ENCODE peak calls at places on chromosomes 11 and 22, in seven cellular contexts. One of them, this sample, is unnamed.

GRCh38 chr11:102276302-102277182 is 40.7 kb upstream of the BIRC3 start:
- DNase-seq in endothelial cell of umbilical vein: peak; percentile 51
- DNase-seq in breast epithelium: no peak
- DNase-seq in K562: no peak
- DNase-seq in H1: no peak
- DNase-seq in sigmoid colon: no peak
- DNase-seq in GM12892: no peak
- DNase-seq in this sample: no peak

GRCh38 chr11:133082851-133083488 is 449.3 kb downstream of the OPCML start:
- DNase-seq in GM12892: peak; percentile 79
- DNase-seq in sigmoid colon: no peak
- DNase-seq in endothelial cell of umbilical vein: peak; percentile 45
- DNase-seq in K562: peak; percentile 68
- DNase-seq in breast epithelium: no peak
- DNase-seq in H1: no peak
- DNase-seq in this sample: peak; percentile 64

GRCh38 chr11:132361011-132361550 is 990.7 kb downstream of the NTM start:
- DNase-seq in breast epithelium: no peak
- DNase-seq in H1: no peak
- DNase-seq in endothelial cell of umbilical vein: no peak
- DNase-seq in sigmoid colon: no peak
- DNase-seq in K562: no peak
- DNase-seq in GM12892: no peak
- DNase-seq in this sample: no peak

GRCh38 chr11:102669664-102670063 is 35.9 kb downstream of the MMP27 start:
- DNase-seq in sigmoid colon: no peak
- DNase-seq in GM12892: no peak
- DNase-seq in endothelial cell of umbilical vein: no peak
- DNase-seq in H1: no peak
- DNase-seq in K562: no peak
- DNase-seq in breast epithelium: no peak
- DNase-seq in this sample: no peak

GRCh38 chr11:38384568-38384967 is 1786.5 kb upstream of the RAG2 start:
- DNase-seq in sigmoid colon: no peak
- DNase-seq in breast epithelium: no peak
- DNase-seq in K562: no peak
- DNase-seq in H1: no peak
- DNase-seq in GM12892: no peak
- DNase-seq in endothelial cell of umbilical vein: no peak
- DNase-seq in this sample: no peak

GRCh38 chr11:14809466-14809865 is 82.6 kb downstream of the CYP2R1 start:
- DNase-seq in H1: no peak
- DNase-seq in breast epithelium: no peak
- DNase-seq in sigmoid colon: no peak
- DNase-seq in endothelial cell of umbilical vein: no peak
- DNase-seq in GM12892: no peak
- DNase-seq in K562: no peak
- DNase-seq in this sample: no peak

GRCh38 chr11:61917357-61918109 is at the start of gene RAB3IL1:
- DNase-seq in breast epithelium: no peak
- DNase-seq in H1: no peak
- DNase-seq in sigmoid colon: peak; percentile 87
- DNase-seq in GM12892: peak; percentile 37
- DNase-seq in K562: peak; percentile 82
- DNase-seq in endothelial cell of umbilical vein: peak; percentile 20
- DNase-seq in this sample: peak; percentile 55

GRCh38 chr11:69914286-69915150 is 95.3 kb upstream of the FGF3 start:
- DNase-seq in sigmoid colon: peak; percentile 53
- DNase-seq in K562: no peak
- DNase-seq in breast epithelium: peak; percentile 88
- DNase-seq in GM12892: no peak
- DNase-seq in endothelial cell of umbilical vein: no peak
- DNase-seq in H1: no peak
- DNase-seq in this sample: peak; percentile 13

GRCh38 chr11:131511794-131512193 is 141.4 kb downstream of the NTM start:
- DNase-seq in endothelial cell of umbilical vein: no peak
- DNase-seq in H1: peak; percentile 25
- DNase-seq in K562: peak; percentile 30
- DNase-seq in sigmoid colon: no peak
- DNase-seq in GM12892: peak; percentile 15
- DNase-seq in breast epithelium: no peak
- DNase-seq in this sample: peak; percentile 42

GRCh38 chr11:1773711-1774550 is 10.2 kb upstream of the CTSD start:
- DNase-seq in endothelial cell of umbilical vein: no peak
- DNase-seq in GM12892: no peak
- DNase-seq in sigmoid colon: peak; percentile 54
- DNase-seq in K562: no peak
- DNase-seq in H1: no peak
- DNase-seq in breast epithelium: no peak
- DNase-seq in this sample: no peak

GRCh38 chr22:40417881-40418280 is 47.5 kb downstream of the SGSM3 start:
- DNase-seq in endothelial cell of umbilical vein: no peak
- DNase-seq in K562: no peak
- DNase-seq in GM12892: no peak
- DNase-seq in breast epithelium: no peak
- DNase-seq in sigmoid colon: no peak
- DNase-seq in H1: no peak
- DNase-seq in this sample: no peak
- TF ChIP-seq POLR2AphosphoS5 in endothelial cell of umbilical vein: no peak
- TF ChIP-seq POLR2AphosphoS5 in K562: no peak
- TF ChIP-seq POLR2AphosphoS5 in GM12892: no peak
- TF ChIP-seq POLR2AphosphoS5 in breast epithelium: no peak
- TF ChIP-seq POLR2AphosphoS5 in sigmoid colon: no peak
- TF ChIP-seq POLR2AphosphoS5 in H1: no peak
- TF ChIP-seq POLR2AphosphoS5 in this sample: no peak

DNA sequence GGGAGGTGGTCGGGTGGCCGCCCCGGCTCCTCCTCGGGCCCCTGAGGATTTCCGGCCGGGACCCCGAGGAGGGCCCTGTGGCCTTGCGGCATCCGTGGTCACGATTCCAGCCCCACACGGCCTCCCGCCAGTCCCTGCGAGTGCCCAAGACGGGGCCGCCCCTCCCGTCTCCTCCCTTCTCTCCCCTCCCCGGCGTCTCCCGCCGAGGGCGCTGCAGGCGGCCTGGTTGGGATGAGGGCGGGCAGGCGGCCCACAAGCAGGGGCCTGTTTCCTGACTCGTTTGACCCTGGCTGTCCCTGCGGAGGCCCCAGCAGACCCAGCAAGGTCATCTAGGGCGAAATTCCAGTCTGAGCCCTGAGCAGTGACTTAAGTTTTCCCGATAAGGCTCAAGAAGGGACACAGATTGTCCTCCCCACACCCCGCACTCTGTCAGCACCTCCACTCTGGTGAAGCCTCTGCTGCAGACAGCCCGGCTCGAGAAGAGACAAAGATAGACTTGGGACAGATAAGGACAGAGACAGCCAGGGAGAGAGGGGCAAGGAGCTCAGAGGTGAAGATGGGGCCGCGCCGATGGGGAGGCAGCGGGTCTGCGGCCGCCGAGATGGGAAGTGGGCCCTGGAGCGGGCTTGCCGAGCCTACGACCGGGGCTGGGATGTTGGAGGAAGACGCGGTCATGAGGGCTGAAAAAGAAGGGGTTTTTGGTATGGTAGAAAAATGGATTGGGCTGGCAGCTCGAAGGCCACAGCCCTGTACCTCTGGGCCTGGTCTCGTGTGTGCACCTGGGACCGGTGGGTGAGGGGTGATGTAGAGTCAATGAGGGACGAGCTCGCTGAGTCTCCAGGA is 95.0 kb downstream of the SWAP70 start:
- DNase-seq in breast epithelium: peak; percentile 72
- DNase-seq in endothelial cell of umbilical vein: peak; percentile 92
- DNase-seq in GM12892: peak; percentile 56
- DNase-seq in K562: peak; percentile 78
- DNase-seq in H1: no peak
- DNase-seq in sigmoid colon: peak; percentile 89
- DNase-seq in this sample: peak; percentile 75
- TF ChIP-seq POLR2AphosphoS5 in breast epithelium: peak; percentile 59
- TF ChIP-seq POLR2AphosphoS5 in endothelial cell of umbilical vein: peak; percentile 76
- TF ChIP-seq POLR2AphosphoS5 in GM12892: no peak
- TF ChIP-seq POLR2AphosphoS5 in K562: no peak
- TF ChIP-seq POLR2AphosphoS5 in H1: no peak
- TF ChIP-seq POLR2AphosphoS5 in sigmoid colon: no peak
- TF ChIP-seq POLR2AphosphoS5 in this sample: no peak

GRCh38 chr11:71995726-71996291 is 2.9 kb upstream of the IL18BP start:
- DNase-seq in GM12892: no peak
- DNase-seq in H1: no peak
- DNase-seq in K562: peak; percentile 93
- DNase-seq in breast epithelium: no peak
- DNase-seq in endothelial cell of umbilical vein: no peak
- DNase-seq in sigmoid colon: no peak
- DNase-seq in this sample: no peak

GRCh38 chr11:71996517-71996916 is 2.2 kb upstream of the IL18BP start:
- DNase-seq in breast epithelium: no peak
- DNase-seq in endothelial cell of umbilical vein: no peak
- DNase-seq in sigmoid colon: no peak
- DNase-seq in GM12892: no peak
- DNase-seq in H1: no peak
- DNase-seq in K562: no peak
- DNase-seq in this sample: no peak

GRCh38 chr11:71998061-71998460 is 648 bp upstream of the IL18BP start:
- DNase-seq in breast epithelium: no peak
- DNase-seq in GM12892: no peak
- DNase-seq in H1: no peak
- DNase-seq in endothelial cell of umbilical vein: no peak
- DNase-seq in sigmoid colon: no peak
- DNase-seq in K562: no peak
- DNase-seq in this sample: no peak

GRCh38 chr11:71997594-71997993 is 1.1 kb upstream of the IL18BP start:
- DNase-seq in H1: no peak
- DNase-seq in sigmoid colon: no peak
- DNase-seq in K562: no peak
- DNase-seq in GM12892: no peak
- DNase-seq in breast epithelium: no peak
- DNase-seq in endothelial cell of umbilical vein: no peak
- DNase-seq in this sample: no peak

GRCh38 chr11:71996946-71997345 is 1.8 kb upstream of the IL18BP start:
- DNase-seq in H1: no peak
- DNase-seq in sigmoid colon: peak; percentile 68
- DNase-seq in breast epithelium: no peak
- DNase-seq in GM12892: no peak
- DNase-seq in K562: no peak
- DNase-seq in endothelial cell of umbilical vein: no peak
- DNase-seq in this sample: peak; percentile 30
- TF ChIP-seq POLR2AphosphoS5 in H1: no peak
- TF ChIP-seq POLR2AphosphoS5 in sigmoid colon: no peak
- TF ChIP-seq POLR2AphosphoS5 in breast epithelium: no peak
- TF ChIP-seq POLR2AphosphoS5 in GM12892: no peak
- TF ChIP-seq POLR2AphosphoS5 in K562: no peak
- TF ChIP-seq POLR2AphosphoS5 in endothelial cell of umbilical vein: no peak
- TF ChIP-seq POLR2AphosphoS5 in this sample: no peak

GRCh38 chr11:18705651-18706281 is 7.2 kb downstream of the TMEM86A start:
- DNase-seq in endothelial cell of umbilical vein: peak; percentile 13
- DNase-seq in H1: no peak
- DNase-seq in sigmoid colon: peak; percentile 80
- DNase-seq in K562: no peak
- DNase-seq in breast epithelium: no peak
- DNase-seq in GM12892: no peak
- DNase-seq in this sample: peak; percentile 37
- TF ChIP-seq POLR2AphosphoS5 in endothelial cell of umbilical vein: no peak
- TF ChIP-seq POLR2AphosphoS5 in H1: no peak
- TF ChIP-seq POLR2AphosphoS5 in sigmoid colon: no peak
- TF ChIP-seq POLR2AphosphoS5 in K562: no peak
- TF ChIP-seq POLR2AphosphoS5 in breast epithelium: peak; percentile 23
- TF ChIP-seq POLR2AphosphoS5 in GM12892: no peak
- TF ChIP-seq POLR2AphosphoS5 in this sample: no peak

GRCh38 chr11:111841370-111842053 is 29.9 kb downstream of the ALG9 start:
- DNase-seq in sigmoid colon: peak; percentile 94
- DNase-seq in GM12892: peak; percentile 23
- DNase-seq in endothelial cell of umbilical vein: peak; percentile 86
- DNase-seq in breast epithelium: peak; percentile 84
- DNase-seq in K562: peak; percentile 77
- DNase-seq in H1: peak; percentile 46
- DNase-seq in this sample: peak; percentile 91
- TF ChIP-seq POLR2AphosphoS5 in sigmoid colon: no peak
- TF ChIP-seq POLR2AphosphoS5 in GM12892: no peak
- TF ChIP-seq POLR2AphosphoS5 in endothelial cell of umbilical vein: no peak
- TF ChIP-seq POLR2AphosphoS5 in breast epithelium: peak; percentile 54
- TF ChIP-seq POLR2AphosphoS5 in K562: no peak
- TF ChIP-seq POLR2AphosphoS5 in H1: no peak
- TF ChIP-seq POLR2AphosphoS5 in this sample: no peak

GRCh38 chr11:123603666-123604065 is 50.8 kb downstream of the SCN3B start:
- DNase-seq in H1: no peak
- DNase-seq in endothelial cell of umbilical vein: no peak
- DNase-seq in breast epithelium: no peak
- DNase-seq in GM12892: no peak
- DNase-seq in K562: no peak
- DNase-seq in sigmoid colon: no peak
- DNase-seq in this sample: no peak

GRCh38 chr11:123608371-123608770 is 46.1 kb downstream of the SCN3B start:
- DNase-seq in H1: no peak
- DNase-seq in GM12892: no peak
- DNase-seq in sigmoid colon: no peak
- DNase-seq in breast epithelium: no peak
- DNase-seq in endothelial cell of umbilical vein: no peak
- DNase-seq in K562: no peak
- DNase-seq in this sample: no peak

GRCh38 chr11:123608945-123609344 is 45.5 kb downstream of the SCN3B start:
- DNase-seq in sigmoid colon: no peak
- DNase-seq in H1: no peak
- DNase-seq in GM12892: no peak
- DNase-seq in K562: no peak
- DNase-seq in breast epithelium: no peak
- DNase-seq in endothelial cell of umbilical vein: no peak
- DNase-seq in this sample: no peak

GRCh38 chr11:123611698-123612097 is 42.7 kb downstream of the SCN3B start:
- DNase-seq in breast epithelium: no peak
- DNase-seq in GM12892: no peak
- DNase-seq in H1: no peak
- DNase-seq in sigmoid colon: no peak
- DNase-seq in endothelial cell of umbilical vein: no peak
- DNase-seq in K562: no peak
- DNase-seq in this sample: no peak

GRCh38 chr11:123607781-123608180 is 46.6 kb downstream of the SCN3B start:
- DNase-seq in K562: no peak
- DNase-seq in GM12892: no peak
- DNase-seq in endothelial cell of umbilical vein: no peak
- DNase-seq in H1: no peak
- DNase-seq in sigmoid colon: no peak
- DNase-seq in breast epithelium: no peak
- DNase-seq in this sample: no peak
- TF ChIP-seq POLR2AphosphoS5 in K562: no peak
- TF ChIP-seq POLR2AphosphoS5 in GM12892: no peak
- TF ChIP-seq POLR2AphosphoS5 in endothelial cell of umbilical vein: no peak
- TF ChIP-seq POLR2AphosphoS5 in H1: no peak
- TF ChIP-seq POLR2AphosphoS5 in sigmoid colon: no peak
- TF ChIP-seq POLR2AphosphoS5 in breast epithelium: no peak
- TF ChIP-seq POLR2AphosphoS5 in this sample: no peak